ENCODE peak calls at places on chromosomes 3 and 15, in seven cellular contexts. One of them, this sample, is unnamed.

GRCh38 chr3:184372296-184372821 is 5.6 kb downstream of the THPO start:
- DNase-seq in GM12891: no peak
- DNase-seq in HTR-8/SVneo: no peak
- DNase-seq in activated CD4-positive, alpha-beta T cell treated with anti-CD3 and anti-CD28 coated beads, Interleukin-2, amount 50 U/mL, for 1 hour: no peak
- DNase-seq in tibial artery: no peak
- DNase-seq in activated T-cell treated with anti-CD3 and anti-CD28 coated beads, Interleukin-2, amount 50 U/mL, for 1 hour: no peak
- DNase-seq in fibroblast of lung: no peak
- DNase-seq in this sample: no peak

GRCh38 chr3:189301479-189301878 is 129.7 kb downstream of the TPRG1 start:
- DNase-seq in tibial artery: no peak
- DNase-seq in HTR-8/SVneo: no peak
- DNase-seq in fibroblast of lung: no peak
- DNase-seq in activated T-cell treated with anti-CD3 and anti-CD28 coated beads, Interleukin-2, amount 50 U/mL, for 1 hour: no peak
- DNase-seq in GM12891: no peak
- DNase-seq in activated CD4-positive, alpha-beta T cell treated with anti-CD3 and anti-CD28 coated beads, Interleukin-2, amount 50 U/mL, for 1 hour: no peak
- DNase-seq in this sample: no peak

GRCh38 chr3:135271562-135272290 is 476.7 kb downstream of the EPHB1 start:
- DNase-seq in activated T-cell treated with anti-CD3 and anti-CD28 coated beads, Interleukin-2, amount 50 U/mL, for 1 hour: no peak
- DNase-seq in activated CD4-positive, alpha-beta T cell treated with anti-CD3 and anti-CD28 coated beads, Interleukin-2, amount 50 U/mL, for 1 hour: no peak
- DNase-seq in HTR-8/SVneo: no peak
- DNase-seq in fibroblast of lung: no peak
- DNase-seq in tibial artery: no peak
- DNase-seq in GM12891: no peak
- DNase-seq in this sample: no peak

GRCh38 chr3:34508732-34509131 is 710.3 kb downstream of the PDCD6IP start:
- DNase-seq in activated CD4-positive, alpha-beta T cell treated with anti-CD3 and anti-CD28 coated beads, Interleukin-2, amount 50 U/mL, for 1 hour: no peak
- DNase-seq in fibroblast of lung: no peak
- DNase-seq in GM12891: no peak
- DNase-seq in HTR-8/SVneo: no peak
- DNase-seq in tibial artery: no peak
- DNase-seq in activated T-cell treated with anti-CD3 and anti-CD28 coated beads, Interleukin-2, amount 50 U/mL, for 1 hour: no peak
- DNase-seq in this sample: no peak

GRCh38 chr3:164641071-164641470 is 437.2 kb downstream of the SI start:
- DNase-seq in HTR-8/SVneo: no peak
- DNase-seq in GM12891: no peak
- DNase-seq in activated CD4-positive, alpha-beta T cell treated with anti-CD3 and anti-CD28 coated beads, Interleukin-2, amount 50 U/mL, for 1 hour: no peak
- DNase-seq in activated T-cell treated with anti-CD3 and anti-CD28 coated beads, Interleukin-2, amount 50 U/mL, for 1 hour: no peak
- DNase-seq in fibroblast of lung: no peak
- DNase-seq in tibial artery: no peak
- DNase-seq in this sample: no peak

GRCh38 chr3:16476636-16477035 is 36.9 kb downstream of the RFTN1 start:
- DNase-seq in tibial artery: no peak
- DNase-seq in HTR-8/SVneo: peak
- DNase-seq in GM12891: no peak
- DNase-seq in fibroblast of lung: peak
- DNase-seq in activated CD4-positive, alpha-beta T cell treated with anti-CD3 and anti-CD28 coated beads, Interleukin-2, amount 50 U/mL, for 1 hour: no peak
- DNase-seq in activated T-cell treated with anti-CD3 and anti-CD28 coated beads, Interleukin-2, amount 50 U/mL, for 1 hour: no peak
- DNase-seq in this sample: no peak

GRCh38 chr15:80456517-80457497 is 52.6 kb downstream of the ARNT2 start:
- DNase-seq in HTR-8/SVneo: no peak
- DNase-seq in tibial artery: no peak
- DNase-seq in activated CD4-positive, alpha-beta T cell treated with anti-CD3 and anti-CD28 coated beads, Interleukin-2, amount 50 U/mL, for 1 hour: no peak
- DNase-seq in fibroblast of lung: peak
- DNase-seq in GM12891: no peak
- DNase-seq in activated T-cell treated with anti-CD3 and anti-CD28 coated beads, Interleukin-2, amount 50 U/mL, for 1 hour: no peak
- DNase-seq in this sample: no peak

GRCh38 chr3:33076952-33077351 is 20.0 kb downstream of the GLB1 start:
- DNase-seq in GM12891: no peak
- DNase-seq in fibroblast of lung: no peak
- DNase-seq in HTR-8/SVneo: no peak
- DNase-seq in activated T-cell treated with anti-CD3 and anti-CD28 coated beads, Interleukin-2, amount 50 U/mL, for 1 hour: no peak
- DNase-seq in tibial artery: no peak
- DNase-seq in activated CD4-positive, alpha-beta T cell treated with anti-CD3 and anti-CD28 coated beads, Interleukin-2, amount 50 U/mL, for 1 hour: no peak
- DNase-seq in this sample: no peak

GRCh38 chr3:69084326-69084667 is 440 bp upstream of the ARL6IP5 start:
- DNase-seq in GM12891: no peak
- DNase-seq in activated CD4-positive, alpha-beta T cell treated with anti-CD3 and anti-CD28 coated beads, Interleukin-2, amount 50 U/mL, for 1 hour: no peak
- DNase-seq in HTR-8/SVneo: no peak
- DNase-seq in fibroblast of lung: peak
- DNase-seq in activated T-cell treated with anti-CD3 and anti-CD28 coated beads, Interleukin-2, amount 50 U/mL, for 1 hour: no peak
- DNase-seq in tibial artery: no peak
- DNase-seq in this sample: no peak

GRCh38 chr3:72538070-72538745 is 310.0 kb downstream of the SHQ1 start:
- DNase-seq in GM12891: no peak
- DNase-seq in tibial artery: no peak
- DNase-seq in fibroblast of lung: no peak
- DNase-seq in activated CD4-positive, alpha-beta T cell treated with anti-CD3 and anti-CD28 coated beads, Interleukin-2, amount 50 U/mL, for 1 hour: no peak
- DNase-seq in activated T-cell treated with anti-CD3 and anti-CD28 coated beads, Interleukin-2, amount 50 U/mL, for 1 hour: no peak
- DNase-seq in HTR-8/SVneo: no peak
- DNase-seq in this sample: no peak

GRCh38 chr3:196640501-196640968 is 1.0 kb downstream of the NRROS start:
- DNase-seq in fibroblast of lung: no peak
- DNase-seq in activated CD4-positive, alpha-beta T cell treated with anti-CD3 and anti-CD28 coated beads, Interleukin-2, amount 50 U/mL, for 1 hour: no peak
- DNase-seq in GM12891: no peak
- DNase-seq in HTR-8/SVneo: no peak
- DNase-seq in activated T-cell treated with anti-CD3 and anti-CD28 coated beads, Interleukin-2, amount 50 U/mL, for 1 hour: peak
- DNase-seq in tibial artery: no peak
- DNase-seq in this sample: no peak

GRCh38 chr3:29282431-29283296 is 1.8 kb downstream of the RBMS3 start:
- DNase-seq in activated CD4-positive, alpha-beta T cell treated with anti-CD3 and anti-CD28 coated beads, Interleukin-2, amount 50 U/mL, for 1 hour: no peak
- DNase-seq in HTR-8/SVneo: no peak
- DNase-seq in fibroblast of lung: peak
- DNase-seq in activated T-cell treated with anti-CD3 and anti-CD28 coated beads, Interleukin-2, amount 50 U/mL, for 1 hour: no peak
- DNase-seq in GM12891: no peak
- DNase-seq in tibial artery: no peak
- DNase-seq in this sample: no peak

GRCh38 chr3:100164730-100165129 is 50.4 kb upstream of the FILIP1L start:
- DNase-seq in tibial artery: no peak
- DNase-seq in HTR-8/SVneo: no peak
- DNase-seq in activated T-cell treated with anti-CD3 and anti-CD28 coated beads, Interleukin-2, amount 50 U/mL, for 1 hour: no peak
- DNase-seq in activated CD4-positive, alpha-beta T cell treated with anti-CD3 and anti-CD28 coated beads, Interleukin-2, amount 50 U/mL, for 1 hour: no peak
- DNase-seq in GM12891: no peak
- DNase-seq in fibroblast of lung: no peak
- DNase-seq in this sample: no peak

GRCh38 chr15:51368307-51368706 is 26.9 kb downstream of the GLDN start:
- DNase-seq in activated T-cell treated with anti-CD3 and anti-CD28 coated beads, Interleukin-2, amount 50 U/mL, for 1 hour: no peak
- DNase-seq in fibroblast of lung: no peak
- DNase-seq in HTR-8/SVneo: no peak
- DNase-seq in GM12891: no peak
- DNase-seq in activated CD4-positive, alpha-beta T cell treated with anti-CD3 and anti-CD28 coated beads, Interleukin-2, amount 50 U/mL, for 1 hour: no peak
- DNase-seq in tibial artery: no peak
- DNase-seq in this sample: no peak

GRCh38 chr3:54099381-54099780 is 23.0 kb upstream of the CACNA2D3 start:
- DNase-seq in activated CD4-positive, alpha-beta T cell treated with anti-CD3 and anti-CD28 coated beads, Interleukin-2, amount 50 U/mL, for 1 hour: no peak
- DNase-seq in activated T-cell treated with anti-CD3 and anti-CD28 coated beads, Interleukin-2, amount 50 U/mL, for 1 hour: no peak
- DNase-seq in fibroblast of lung: no peak
- DNase-seq in tibial artery: no peak
- DNase-seq in GM12891: no peak
- DNase-seq in HTR-8/SVneo: no peak
- DNase-seq in this sample: no peak

GRCh38 chr3:54660599-54661210 is 267.2 kb downstream of the LRTM1 start:
- DNase-seq in HTR-8/SVneo: no peak
- DNase-seq in fibroblast of lung: no peak
- DNase-seq in activated T-cell treated with anti-CD3 and anti-CD28 coated beads, Interleukin-2, amount 50 U/mL, for 1 hour: no peak
- DNase-seq in activated CD4-positive, alpha-beta T cell treated with anti-CD3 and anti-CD28 coated beads, Interleukin-2, amount 50 U/mL, for 1 hour: no peak
- DNase-seq in tibial artery: no peak
- DNase-seq in GM12891: no peak
- DNase-seq in this sample: peak

GRCh38 chr3:161066926-161067325 is 38.2 kb downstream of the B3GALNT1 start:
- DNase-seq in tibial artery: no peak
- DNase-seq in HTR-8/SVneo: no peak
- DNase-seq in fibroblast of lung: no peak
- DNase-seq in GM12891: no peak
- DNase-seq in activated T-cell treated with anti-CD3 and anti-CD28 coated beads, Interleukin-2, amount 50 U/mL, for 1 hour: no peak
- DNase-seq in activated CD4-positive, alpha-beta T cell treated with anti-CD3 and anti-CD28 coated beads, Interleukin-2, amount 50 U/mL, for 1 hour: no peak
- DNase-seq in this sample: no peak

GRCh38 chr15:76330281-76330680 is 6.3 kb upstream of the ISL2 start:
- DNase-seq in tibial artery: no peak
- DNase-seq in HTR-8/SVneo: no peak
- DNase-seq in fibroblast of lung: peak
- DNase-seq in activated T-cell treated with anti-CD3 and anti-CD28 coated beads, Interleukin-2, amount 50 U/mL, for 1 hour: no peak
- DNase-seq in GM12891: no peak
- DNase-seq in activated CD4-positive, alpha-beta T cell treated with anti-CD3 and anti-CD28 coated beads, Interleukin-2, amount 50 U/mL, for 1 hour: no peak
- DNase-seq in this sample: no peak

GRCh38 chr3:13556937-13557336 is 8.0 kb downstream of the FBLN2 start:
- DNase-seq in tibial artery: no peak
- DNase-seq in fibroblast of lung: no peak
- DNase-seq in GM12891: no peak
- DNase-seq in HTR-8/SVneo: no peak
- DNase-seq in activated CD4-positive, alpha-beta T cell treated with anti-CD3 and anti-CD28 coated beads, Interleukin-2, amount 50 U/mL, for 1 hour: no peak
- DNase-seq in activated T-cell treated with anti-CD3 and anti-CD28 coated beads, Interleukin-2, amount 50 U/mL, for 1 hour: no peak
- DNase-seq in this sample: no peak

GRCh38 chr3:122690096-122690495 is 9.5 kb downstream of the PARP14 start:
- DNase-seq in GM12891: no peak
- DNase-seq in tibial artery: no peak
- DNase-seq in fibroblast of lung: no peak
- DNase-seq in HTR-8/SVneo: no peak
- DNase-seq in activated CD4-positive, alpha-beta T cell treated with anti-CD3 and anti-CD28 coated beads, Interleukin-2, amount 50 U/mL, for 1 hour: no peak
- DNase-seq in activated T-cell treated with anti-CD3 and anti-CD28 coated beads, Interleukin-2, amount 50 U/mL, for 1 hour: no peak
- DNase-seq in this sample: no peak

GRCh38 chr3:169147246-169148008 is 516.1 kb downstream of the MECOM start:
- DNase-seq in activated CD4-positive, alpha-beta T cell treated with anti-CD3 and anti-CD28 coated beads, Interleukin-2, amount 50 U/mL, for 1 hour: no peak
- DNase-seq in HTR-8/SVneo: peak
- DNase-seq in activated T-cell treated with anti-CD3 and anti-CD28 coated beads, Interleukin-2, amount 50 U/mL, for 1 hour: peak
- DNase-seq in tibial artery: peak
- DNase-seq in fibroblast of lung: peak
- DNase-seq in GM12891: no peak
- DNase-seq in this sample: peak

This sample was measured in posterior vena cava.